ENCODE peak calls at places on chromosomes 7 and 10, in seven cellular contexts. W, M, H, D, U, C and Y are unnamed samples.

GRCh38 chr7:188727-189500 is 3.5 kb upstream of the FAM20C start:
- DNase-seq in W (no peak), M (no peak), H (no peak), D (no peak), U (no peak), C (no peak), Y (no peak)

GRCh38 chr10:133364645-133365431 is 7.0 kb upstream of the FUOM start:
- DNase-seq in W (no peak), M (no peak), H (no peak), D (no peak), U (no peak), C (no peak), Y (no peak)

GRCh38 chr7:43669286-43670081 is 59.8 kb downstream of the COA1 start:
- DNase-seq in W (no peak), M (no peak), H (no peak), D (no peak), U (no peak), C (no peak), Y (no peak)

GRCh38 chr10:84608126-84608525 is 279.7 kb downstream of the CCSER2 start:
- DNase-seq in W (no peak), M (no peak), H (no peak), D (no peak), U (no peak), C (no peak), Y (no peak)

GRCh38 chr10:123994417-123995081 is 98.8 kb downstream of the CHST15 start:
- DNase-seq in W (peak), M (peak), H (peak), D (peak), U (peak), C (peak), Y (peak)

GRCh38 chr10:102436312-102436711 is 3.9 kb upstream of the CUEDC2 start:
- DNase-seq in W (no peak), M (no peak), H (no peak), D (no peak), U (no peak), C (no peak), Y (no peak)

GRCh38 chr7:151388007-151388297 is 21.9 kb downstream of the WDR86 start:
- DNase-seq in W (no peak), M (no peak), H (no peak), D (no peak), U (no peak), C (no peak), Y (no peak)

GRCh38 chr10:122164815-122165491 is 106.1 kb upstream of the BTBD16 start:
- DNase-seq in W (no peak), M (no peak), H (no peak), D (no peak), U (no peak), C (no peak), Y (no peak)

GRCh38 chr10:132951926-132952325 is 9.6 kb upstream of the CFAP46 start:
- DNase-seq in W (no peak), M (no peak), H (no peak), D (no peak), U (no peak), C (no peak), Y (no peak)

GRCh38 chr7:12221414-12221813 is 10.3 kb downstream of the TMEM106B start:
- DNase-seq in W (no peak), M (no peak), H (no peak), D (no peak), U (no peak), C (no peak), Y (no peak)

GRCh38 chr10:2620827-2621521 is 446.4 kb upstream of the PFKP start:
- DNase-seq in W (no peak), M (no peak), H (no peak), D (no peak), U (no peak), C (no peak), Y (no peak)

GRCh38 chr10:86346169-86346793 is 20.3 kb downstream of the GRID1 start:
- DNase-seq in W (no peak), M (peak), H (no peak), D (no peak), U (no peak), C (no peak), Y (no peak)

GRCh38 chr10:124323806-124324205 is 94.9 kb downstream of the OAT start:
- DNase-seq in W (no peak), M (no peak), H (no peak), D (no peak), U (no peak), C (no peak), Y (no peak)

GRCh38 chr10:73625004-73625883 is 16.0 kb downstream of the MYOZ1 start:
- DNase-seq in W (no peak), M (peak), H (no peak), D (peak), U (no peak), C (peak), Y (no peak)

GRCh38 chr10:73480158-73480557 is 15.7 kb downstream of the PPP3CB start:
- DNase-seq in W (no peak), M (no peak), H (no peak), D (peak), U (no peak), C (no peak), Y (peak)

GRCh38 chr10:82089327-82089726 is 214.3 kb downstream of the NRG3 start:
- DNase-seq in W (no peak), M (no peak), H (no peak), D (no peak), U (no peak), C (peak), Y (no peak)

GRCh38 chr10:130218181-130218641 is 82.0 kb downstream of the GLRX3 start:
- DNase-seq in W (no peak), M (peak), H (no peak), D (no peak), U (no peak), C (no peak), Y (no peak)